ENCODE peak calls at places on chromosomes 7 and 10, in ten cellular contexts. T is astrocyte; C is spleen; G is HCT116; F is cardiac muscle cell; A is psoas muscle; Z is ascending aorta; O is CD8-positive, alpha-beta T cell; S is Peyer's patch; P is Panc1. Y is an unnamed sample. For H3K4me1 and H3K36me3, the result is how much of the 10 kb centered on the place peaks cover.

GRCh38 chr7:141001561-141001960 is 13.2 kb downstream of the MRPS33 start:
- DNase-seq in A (no peak), P (no peak), C (no peak), Z (no peak), F (no peak), T (no peak), O (no peak), S (no peak), G (no peak), Y (no peak)

GRCh38 chr10:76082956-76083355 is 651.5 kb downstream of the LRMDA start:
- DNase-seq in S (no peak), G (peak), T (peak), F (no peak), P (no peak), Z (no peak), C (no peak), O (no peak), A (no peak), Y (peak)

GRCh38 chr7:64869912-64870562 is 33.0 kb upstream of the ZNF273 start:
- DNase-seq in P (no peak), O (peak), T (no peak), C (no peak), G (no peak), F (no peak), S (no peak), Z (no peak), A (no peak), Y (no peak)

GRCh38 chr7:147607151-147607800 is 983.3 kb upstream of the C7orf33 start:
- DNase-seq in S (no peak), A (no peak), Z (no peak), T (no peak), G (no peak), F (no peak), P (no peak), O (no peak), C (no peak), Y (no peak)

GRCh38 chr10:99740933-99741559 is 9.0 kb downstream of the CUTC start:
- DNase-seq in T (no peak), G (no peak), P (no peak), C (no peak), Z (no peak), F (no peak), O (no peak), A (no peak), S (no peak), Y (no peak)

GRCh38 chr7:4738711-4739527 is 36.5 kb upstream of the AP5Z1 start:
- DNase-seq in G (peak), C (no peak), T (peak), P (peak), Z (no peak), A (peak), S (no peak), O (no peak), F (peak), Y (no peak)

GRCh38 chr10:30254926-30255325 is 94.2 kb downstream of the MTPAP start:
- DNase-seq in P (no peak), O (no peak), S (no peak), Z (no peak), F (no peak), C (no peak), A (no peak), G (no peak), T (no peak), Y (no peak)

GRCh38 chr10:17003151-17003550 is 126.5 kb downstream of the CUBN start:
- DNase-seq in P (no peak), F (no peak), O (peak), A (no peak), T (peak), S (no peak), C (no peak), G (no peak), Z (no peak), Y (no peak)

GRCh38 chr7:155454183-155455112 is 3.5 kb upstream of the EN2 start:
- DNase-seq in T (no peak), F (no peak), Z (no peak), P (no peak), O (no peak), G (no peak), A (no peak), C (peak), S (no peak), Y (no peak)

GRCh38 chr10:4183761-4184261 is 398.8 kb upstream of the KLF6 start:
- DNase-seq in S (no peak), F (no peak), Z (no peak), P (no peak), C (no peak), T (peak), A (no peak), O (no peak), G (no peak), Y (no peak)
- TF ChIP-seq CTCF in S (peak), F (no peak), Z (no peak), P (no peak), C (no peak), T (no peak), A (no peak), O (no peak), G (no peak), Y (no peak)

DNA sequence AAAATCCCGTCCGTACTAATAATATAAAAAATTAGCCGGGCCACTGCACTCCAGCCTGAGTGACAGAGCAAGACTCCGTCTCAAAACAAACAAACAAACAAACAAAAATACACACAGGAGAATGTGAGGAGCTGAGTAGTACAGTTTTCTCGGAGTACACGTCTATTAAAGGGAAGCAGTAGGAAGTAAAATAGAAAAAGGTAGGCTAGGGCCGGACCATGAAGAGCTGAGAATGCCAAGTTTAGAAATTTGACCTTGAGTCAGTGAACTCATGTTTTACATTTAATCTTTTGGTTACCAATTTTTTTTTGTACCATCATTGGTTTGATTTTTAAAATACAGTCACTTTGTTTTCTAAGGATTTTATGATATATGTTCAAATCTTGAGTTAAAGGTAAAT is 64.1 kb downstream of the KAT6B start:
- DNase-seq in Z (no peak), F (no peak), O (no peak), C (no peak), A (no peak), G (no peak), T (no peak), P (no peak), S (no peak), Y (no peak)
- H3K4me1 ChIP-seq in Z (under half), F (under half), O (under half), C (under half), A (under half), G (under half), T (under half), P (under half), S (under half), Y (under half)

GRCh38 chr7:100154651-100155491 is 3.7 kb downstream of the TRAPPC14 start:
- DNase-seq in S (peak), A (no peak), C (peak), P (no peak), O (no peak), F (no peak), Z (no peak), T (no peak), G (no peak), Y (peak)
- H3K36me3 ChIP-seq in S (under half), A (half or more), C (under half), P (under half), O (under half), F (under half), Z (under half), T (under half), G (under half), Y (under half)

GRCh38 chr7:36473454-36474282 is 84.0 kb downstream of the ANLN start:
- DNase-seq in O (no peak), S (peak), A (no peak), C (no peak), P (no peak), F (peak), T (peak), Z (no peak), G (peak), Y (no peak)
- TF ChIP-seq CTCF in O (no peak), S (peak), A (peak), C (peak), P (peak), F (peak), T (peak), Z (no peak), G (peak), Y (peak)

GRCh38 chr10:20955355-20955893 is 58.3 kb upstream of the NEBL start:
- DNase-seq in C (no peak), A (no peak), T (no peak), P (no peak), F (no peak), S (no peak), Z (no peak), O (no peak), G (no peak), Y (no peak)

GRCh38 chr10:20957744-20958143 is 60.6 kb upstream of the NEBL start:
- DNase-seq in T (no peak), P (no peak), C (no peak), Z (no peak), S (no peak), F (no peak), A (no peak), O (no peak), G (no peak), Y (no peak)

GRCh38 chr10:20953120-20953519 is 56.0 kb upstream of the NEBL start:
- DNase-seq in C (no peak), G (no peak), F (no peak), A (no peak), T (no peak), P (no peak), Z (no peak), O (no peak), S (no peak), Y (no peak)

GRCh38 chr10:20956843-20957242 is 59.7 kb upstream of the NEBL start:
- DNase-seq in G (no peak), S (no peak), P (no peak), T (no peak), F (no peak), O (no peak), C (no peak), A (no peak), Z (no peak), Y (no peak)

GRCh38 chr10:20954519-20954918 is 57.4 kb upstream of the NEBL start:
- DNase-seq in O (no peak), Z (no peak), G (no peak), C (no peak), A (no peak), S (no peak), P (no peak), T (no peak), F (peak), Y (no peak)
- H3K4me1 ChIP-seq in O (under half), Z (under half), G (under half), C (under half), A (under half), S (under half), P (under half), T (under half), F (half or more), Y (under half)

GRCh38 chr7:44566680-44567079 is 7.0 kb downstream of the DDX56 start:
- DNase-seq in O (no peak), A (no peak), Z (no peak), F (no peak), S (no peak), T (no peak), P (no peak), G (no peak), C (peak), Y (no peak)
- H3K36me3 ChIP-seq in O (half or more), A (half or more), Z (half or more), F (half or more), S (under half), T (half or more), P (under half), G (half or more), C (half or more), Y (under half)

DNA sequence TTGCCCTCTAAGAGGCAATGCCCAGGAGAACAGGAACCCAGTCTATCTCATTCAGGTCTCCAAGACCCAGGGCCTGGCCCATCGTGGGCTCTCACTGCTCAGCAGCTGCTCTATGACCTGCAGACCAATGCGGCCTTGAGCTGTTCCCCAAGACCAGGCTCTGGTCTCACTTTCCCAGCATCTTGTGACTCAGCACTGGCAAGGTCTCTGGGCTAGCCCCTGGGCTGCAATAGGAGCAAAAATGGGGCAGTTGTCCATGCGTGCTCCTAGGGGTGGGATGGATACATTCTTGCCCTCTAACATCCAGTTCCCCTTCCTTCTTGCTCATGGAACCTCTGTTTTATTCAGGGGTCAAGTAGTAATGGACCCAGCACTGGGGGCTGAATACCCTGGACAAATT is 13.5 kb downstream of the GCK start:
- DNase-seq in C (no peak), G (no peak), A (no peak), F (no peak), P (no peak), Z (no peak), O (no peak), T (no peak), S (no peak), Y (no peak)
- TF ChIP-seq CTCF in C (no peak), G (no peak), A (no peak), F (no peak), P (no peak), Z (no peak), O (no peak), T (no peak), S (no peak), Y (no peak)

GRCh38 chr7:17679427-17679826 is 260.9 kb downstream of the SNX13 start:
- DNase-seq in A (peak), S (no peak), C (no peak), Z (no peak), T (peak), P (no peak), O (no peak), G (no peak), F (no peak), Y (no peak)
- H3K4me1 ChIP-seq in A (under half), S (under half), C (under half), Z (under half), T (half or more), P (under half), O (under half), G (under half), F (under half), Y (under half)